ENCODE peak calls at places on chromosome 18, in six cellular contexts. R is BJ, Q is neural crest cell, D is left lung, H is OCI-LY7, I is RWPE1. J is an unnamed sample.

GRCh38 chr18:27627927-27628326 is 442.8 kb upstream of the CHST9 start:
- DNase-seq in Q (no peak), R (no peak), H (no peak), I (no peak), D (no peak), J (no peak)

GRCh38 chr18:55513199-55513598 is 74.8 kb downstream of the TCF4 start:
- DNase-seq in H (no peak), Q (no peak), R (no peak), I (no peak), D (no peak), J (no peak)

GRCh38 chr18:49755489-49755888 is 57.8 kb downstream of the ACAA2 start:
- DNase-seq in H (no peak), Q (no peak), R (no peak), D (no peak), I (no peak), J (peak; percentile 16)

GRCh38 chr18:59729781-59730180 is 32.6 kb upstream of the CCBE1 start:
- DNase-seq in I (peak; percentile 56), R (no peak), Q (no peak), D (no peak), H (no peak), J (no peak)

GRCh38 chr18:79695856-79696850 is 16.6 kb downstream of the CTDP1 start:
- DNase-seq in D (no peak), H (no peak), R (no peak), I (no peak), Q (no peak), J (no peak)

GRCh38 chr18:46282177-46282570 is 178.0 kb downstream of the HAUS1 start:
- DNase-seq in H (no peak), R (no peak), I (no peak), Q (no peak), D (no peak), J (no peak)

GRCh38 chr18:12606592-12607315 is 51.2 kb downstream of the SPIRE1 start:
- DNase-seq in I (peak; percentile 47), Q (no peak), D (no peak), R (no peak), H (no peak), J (no peak)

GRCh38 chr18:76814256-76814655 is 8.1 kb upstream of the ZNF236 start:
- DNase-seq in I (no peak), H (no peak), D (no peak), R (no peak), Q (no peak), J (no peak)

GRCh38 chr18:61581578-61582204 is 248.5 kb downstream of the CDH20 start:
- DNase-seq in Q (peak; percentile 86), I (peak; percentile 81), H (peak; percentile 2), R (no peak), D (peak; percentile 67), J (peak; percentile 98)

GRCh38 chr18:61583548-61583947 is 250.3 kb downstream of the CDH20 start:
- DNase-seq in I (no peak), H (no peak), Q (no peak), D (no peak), R (no peak), J (no peak)

GRCh38 chr18:61580061-61580460 is 246.8 kb downstream of the CDH20 start:
- DNase-seq in Q (no peak), H (no peak), I (no peak), R (no peak), D (no peak), J (no peak)

GRCh38 chr18:61579581-61579980 is 246.4 kb downstream of the CDH20 start:
- DNase-seq in R (no peak), I (no peak), Q (no peak), H (no peak), D (no peak), J (no peak)

DNA sequence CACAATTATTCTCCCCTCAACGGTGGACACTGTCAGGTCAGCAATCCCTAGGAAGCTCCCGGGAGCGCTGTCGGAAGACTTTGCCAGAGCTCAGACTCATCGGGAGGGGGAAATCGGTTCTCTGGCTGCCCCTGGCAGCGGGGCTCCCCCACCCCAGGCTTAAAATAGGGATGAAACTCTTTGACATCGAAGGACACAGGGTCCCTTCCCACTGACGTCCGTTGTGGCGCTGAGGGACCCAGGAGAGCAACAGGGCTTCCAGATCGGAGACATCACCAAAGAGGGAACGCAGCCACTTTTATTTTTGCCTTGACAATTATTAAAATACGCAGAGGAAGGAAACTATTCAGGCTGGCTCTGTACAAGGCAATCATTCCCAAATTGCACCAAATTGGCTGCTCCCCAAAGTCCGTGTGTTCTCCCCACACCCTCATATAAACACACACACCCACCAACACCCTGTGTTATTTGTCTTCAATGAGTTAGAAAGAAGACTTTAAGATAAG is 249.0 kb downstream of the CDH20 start:
- DNase-seq in I (no peak), Q (no peak), R (no peak), H (no peak), D (no peak), J (no peak)
- TF ChIP-seq CTCF in I (peak; percentile 62), Q (no peak), R (no peak), H (peak; percentile 36), D (no peak), J (peak; percentile 61)

DNA sequence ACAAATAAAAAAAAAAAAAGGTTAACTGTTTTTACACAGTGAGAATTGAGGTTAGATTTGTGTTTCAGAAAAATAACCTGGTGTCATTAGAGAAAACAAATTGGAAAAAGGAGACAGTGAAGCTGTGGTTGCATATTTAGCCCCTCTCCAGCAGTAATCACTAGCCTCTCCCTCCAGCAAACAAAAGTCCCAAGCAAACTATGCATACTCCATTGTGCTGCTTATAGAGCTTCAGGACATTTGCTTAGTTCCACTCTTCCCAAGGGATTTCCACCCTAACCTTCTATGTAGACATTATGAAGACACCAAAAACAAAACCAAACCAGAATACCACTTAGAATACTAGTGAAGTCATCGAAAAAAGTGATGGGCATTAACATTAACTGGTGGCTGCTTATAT is 534.2 kb upstream of the CDH2 start:
- DNase-seq in Q (no peak), H (no peak), D (no peak), R (no peak), I (no peak), J (no peak)
- TF ChIP-seq CTCF in Q (no peak), H (no peak), D (no peak), R (no peak), I (no peak), J (no peak)

GRCh38 chr18:75071484-75071785 is 137.5 kb downstream of the PTGR3 start:
- DNase-seq in R (no peak), I (no peak), H (no peak), Q (no peak), D (no peak), J (no peak)

GRCh38 chr18:75071866-75072671 is 136.9 kb downstream of the PTGR3 start:
- DNase-seq in I (no peak), H (no peak), D (no peak), R (no peak), Q (no peak), J (no peak)

GRCh38 chr18:75074196-75075015 is 134.5 kb downstream of the PTGR3 start:
- DNase-seq in D (no peak), I (no peak), H (no peak), Q (no peak), R (no peak), J (no peak)

GRCh38 chr18:75073654-75074053 is 135.3 kb downstream of the PTGR3 start:
- DNase-seq in R (no peak), I (no peak), D (no peak), H (no peak), Q (no peak), J (no peak)

GRCh38 chr18:75072672-75073371 is 136.1 kb downstream of the PTGR3 start:
- DNase-seq in H (no peak), Q (no peak), D (no peak), R (no peak), I (no peak), J (no peak)
- TF ChIP-seq CTCF in H (no peak), Q (no peak), D (no peak), R (no peak), I (no peak), J (no peak)

GRCh38 chr18:48679236-48679635 is 140.4 kb downstream of the CTIF start:
- DNase-seq in R (no peak), Q (no peak), D (no peak), H (no peak), I (no peak), J (no peak)

GRCh38 chr18:48680339-48680738 is 141.5 kb downstream of the CTIF start:
- DNase-seq in H (no peak), D (no peak), Q (no peak), I (no peak), R (no peak), J (no peak)

GRCh38 chr18:48682768-48683167 is 143.9 kb downstream of the CTIF start:
- DNase-seq in R (no peak), I (no peak), H (no peak), D (no peak), Q (no peak), J (no peak)

GRCh38 chr18:48683197-48683596 is 144.4 kb downstream of the CTIF start:
- DNase-seq in R (no peak), D (no peak), Q (no peak), I (no peak), H (no peak), J (no peak)

GRCh38 chr18:48680871-48681270 is 142.0 kb downstream of the CTIF start:
- DNase-seq in D (peak; percentile 55), H (no peak), Q (peak; percentile 54), R (no peak), I (no peak), J (no peak)
- TF ChIP-seq CTCF in D (no peak), H (no peak), Q (no peak), R (no peak), I (no peak), J (no peak)

GRCh38 chr18:5604778-5605177 is 61.0 kb upstream of the EPB41L3 start:
- DNase-seq in Q (no peak), D (no peak), R (no peak), I (no peak), H (no peak), J (no peak)

GRCh38 chr18:5601188-5601624 is 57.4 kb upstream of the EPB41L3 start:
- DNase-seq in D (no peak), Q (no peak), I (no peak), H (no peak), R (no peak), J (no peak)

GRCh38 chr18:5596585-5596984 is 52.8 kb upstream of the EPB41L3 start:
- DNase-seq in H (no peak), R (no peak), D (no peak), Q (no peak), I (no peak), J (no peak)

GRCh38 chr18:5603153-5603552 is 59.4 kb upstream of the EPB41L3 start:
- DNase-seq in R (no peak), H (no peak), I (no peak), Q (no peak), D (no peak), J (no peak)

GRCh38 chr18:5600376-5601071 is 56.7 kb upstream of the EPB41L3 start:
- DNase-seq in D (no peak), I (peak; percentile 3), R (no peak), H (peak; percentile 1), Q (no peak), J (no peak)
- TF ChIP-seq CTCF in D (peak; percentile 35), I (peak; percentile 35), R (peak; percentile 23), H (peak; percentile 70), Q (peak; percentile 75), J (peak; percentile 45)

GRCh38 chr18:35777042-35777441 is 195.4 kb upstream of the RMP24 start:
- DNase-seq in I (no peak), H (no peak), R (no peak), D (no peak), Q (no peak), J (no peak)
- TF ChIP-seq CTCF in I (no peak), H (no peak), R (no peak), D (no peak), Q (no peak), J (no peak)

J was measured in mesothelial cell of epicardium.